ENCODE peak calls at places on chromosomes 1 and 21, in ten cellular contexts. M, E, Q, W, K, Y, X, G, T and F are unnamed samples.

GRCh38 chr1:177589166-177589565 is 380.7 kb downstream of the SEC16B start:
- DNase-seq in M (no peak), E (no peak), Q (no peak), W (no peak), K (no peak), Y (no peak), X (no peak), G (no peak), T (no peak), F (no peak)

GRCh38 chr1:1947493-1947892 is 28.4 kb upstream of the TMEM52 start:
- DNase-seq in M (no peak), E (no peak), Q (no peak), W (no peak), K (peak), Y (no peak), X (no peak), G (no peak), T (no peak), F (no peak)

GRCh38 chr1:198254521-198254920 is 97.7 kb downstream of the NEK7 start:
- DNase-seq in M (no peak), E (no peak), Q (no peak), W (no peak), K (no peak), Y (no peak), X (no peak), G (no peak), T (no peak), F (no peak)

GRCh38 chr21:41976611-41977010 is 22.8 kb upstream of the C2CD2 start:
- DNase-seq in M (no peak), E (no peak), Q (no peak), W (no peak), K (no peak), Y (no peak), X (no peak), G (no peak), T (no peak), F (no peak)

GRCh38 chr1:197942042-197942441 is 24.9 kb downstream of the LHX9 start:
- DNase-seq in M (no peak), E (no peak), Q (no peak), W (no peak), K (no peak), Y (no peak), X (no peak), G (no peak), T (no peak), F (no peak)

GRCh38 chr1:208455821-208456220 is 211.6 kb upstream of the PLXNA2 start:
- DNase-seq in M (no peak), E (peak), Q (peak), W (no peak), K (no peak), Y (no peak), X (no peak), G (no peak), T (no peak), F (no peak)

GRCh38 chr1:234597894-234598293 is 12.1 kb downstream of the IRF2BP2 start:
- DNase-seq in M (no peak), E (peak), Q (peak), W (peak), K (peak), Y (peak), X (peak), G (peak), T (peak), F (no peak)

GRCh38 chr1:74673351-74674111 is at the start of gene ERICH3:
- DNase-seq in M (peak), E (no peak), Q (no peak), W (peak), K (peak), Y (no peak), X (no peak), G (no peak), T (no peak), F (peak)

GRCh38 chr1:165893507-165893906 is 66.1 kb downstream of the UCK2 start:
- DNase-seq in M (no peak), E (no peak), Q (no peak), W (no peak), K (no peak), Y (no peak), X (no peak), G (no peak), T (no peak), F (no peak)

GRCh38 chr1:51270751-51271150 is 34.7 kb downstream of the RNF11 start:
- DNase-seq in M (no peak), E (no peak), Q (no peak), W (no peak), K (no peak), Y (no peak), X (no peak), G (no peak), T (no peak), F (no peak)

GRCh38 chr1:169877800-169878491 is 15.8 kb downstream of the SCYL3 start:
- DNase-seq in M (no peak), E (peak), Q (no peak), W (no peak), K (no peak), Y (no peak), X (no peak), G (no peak), T (no peak), F (no peak)

GRCh38 chr1:69691179-69691578 is 123.5 kb downstream of the LRRC7 start:
- DNase-seq in M (no peak), E (no peak), Q (no peak), W (no peak), K (no peak), Y (no peak), X (no peak), G (no peak), T (no peak), F (no peak)

GRCh38 chr1:181438013-181438412 is 45.3 kb upstream of the CACNA1E start:
- DNase-seq in M (no peak), E (no peak), Q (no peak), W (no peak), K (no peak), Y (no peak), X (no peak), G (no peak), T (no peak), F (no peak)